ENCODE peak calls at places on chromosomes 3 and 15, in eight cellular contexts. C is occipital lobe; B is kidney tubule cell; P is mesendoderm; L is GM03348; A is stimulated activated CD8-positive, alpha-beta memory T cell treated with anti-CD3 and anti-CD28 coated beads, Interleukin-4, amount 100 ng/mL, for 1 hour; D is NCI-H446; U is LNCaP clone FGC. J is an unnamed sample.

GRCh38 chr15:80562033-80562432 is 133.1 kb upstream of the ABHD17C start:
- DNase-seq in C (no peak), B (no peak), P (no peak), L (no peak), A (no peak), D (no peak), U (no peak), J (no peak)

GRCh38 chr15:80701676-80702311 is 6.7 kb downstream of the ABHD17C start:
- DNase-seq in C (no peak), B (peak), P (no peak), L (no peak), A (no peak), D (no peak), U (no peak), J (no peak)

GRCh38 chr15:47614341-47614740 is 103.0 kb upstream of the SEMA6D start:
- DNase-seq in C (no peak), B (no peak), P (peak), L (no peak), A (no peak), D (no peak), U (no peak), J (no peak)

GRCh38 chr3:42095540-42095939 is 4.4 kb downstream of the TRAK1 start:
- DNase-seq in C (no peak), B (no peak), P (no peak), L (no peak), A (no peak), D (no peak), U (no peak), J (no peak)

GRCh38 chr3:172981407-172981983 is 159.5 kb downstream of the SPATA16 start:
- DNase-seq in C (no peak), B (no peak), P (no peak), L (no peak), A (no peak), D (no peak), U (no peak), J (no peak)

GRCh38 chr3:43632269-43632733 is 10.5 kb upstream of the ANO10 start:
- DNase-seq in C (no peak), B (peak), P (peak), L (peak), A (no peak), D (peak), U (no peak), J (no peak)

GRCh38 chr3:155334215-155334896 is 40.9 kb upstream of the STRIT1 start:
- DNase-seq in C (no peak), B (no peak), P (no peak), L (no peak), A (no peak), D (no peak), U (no peak), J (no peak)

GRCh38 chr15:57861805-57862586 is 155.5 kb downstream of the POLR2M start:
- DNase-seq in C (no peak), B (peak), P (no peak), L (peak), A (no peak), D (no peak), U (peak), J (no peak)

GRCh38 chr3:190378240-190378891 is 9.6 kb upstream of the CLDN16 start:
- DNase-seq in C (peak), B (peak), P (no peak), L (peak), A (no peak), D (no peak), U (peak), J (no peak)

GRCh38 chr15:60426870-60427528 is 29.2 kb upstream of the ANXA2 start:
- DNase-seq in C (no peak), B (peak), P (no peak), L (peak), A (no peak), D (no peak), U (no peak), J (no peak)

GRCh38 chr15:70236306-70237103 is 138.8 kb upstream of the TLE3 start:
- DNase-seq in C (no peak), B (peak), P (no peak), L (peak), A (no peak), D (no peak), U (no peak), J (peak)

GRCh38 chr3:127483005-127483641 is 107.4 kb downstream of the TPRA1 start:
- DNase-seq in C (no peak), B (no peak), P (no peak), L (no peak), A (no peak), D (no peak), U (no peak), J (peak)

GRCh38 chr3:134354612-134355275 is 19.5 kb downstream of the AMOTL2 start:
- DNase-seq in C (no peak), B (no peak), P (no peak), L (no peak), A (no peak), D (no peak), U (no peak), J (peak)

GRCh38 chr3:133408366-133408765 is 8.5 kb downstream of the BFSP2 start:
- DNase-seq in C (no peak), B (no peak), P (no peak), L (peak), A (no peak), D (no peak), U (no peak), J (no peak)

GRCh38 chr15:56631765-56632164 is 101.5 kb downstream of the ZNF280D start:
- DNase-seq in C (no peak), B (no peak), P (peak), L (no peak), A (no peak), D (no peak), U (no peak), J (no peak)

GRCh38 chr3:79491029-79491634 is 276.7 kb downstream of the ROBO1 start:
- DNase-seq in C (no peak), B (no peak), P (no peak), L (no peak), A (no peak), D (peak), U (no peak), J (no peak)

GRCh38 chr3:110015231-110015963 is 678.1 kb upstream of the DPPA4 start:
- DNase-seq in C (no peak), B (no peak), P (no peak), L (no peak), A (no peak), D (no peak), U (no peak), J (no peak)

GRCh38 chr3:31613131-31613626 is 80.5 kb downstream of the STT3B start:
- DNase-seq in C (no peak), B (no peak), P (no peak), L (no peak), A (no peak), D (no peak), U (no peak), J (no peak)

GRCh38 chr3:112132975-112133448 is at the start of gene GCSAM:
- DNase-seq in C (no peak), B (no peak), P (no peak), L (no peak), A (peak), D (no peak), U (no peak), J (no peak)

GRCh38 chr3:73546961-73547360 is 77.8 kb downstream of the PDZRN3 start:
- DNase-seq in C (no peak), B (peak), P (no peak), L (peak), A (no peak), D (no peak), U (no peak), J (no peak)

GRCh38 chr3:134029256-134029733 is 430 bp downstream of the SLCO2A1 start:
- DNase-seq in C (no peak), B (peak), P (peak), L (peak), A (no peak), D (no peak), U (no peak), J (no peak)

GRCh38 chr3:161108840-161109239 is 3.7 kb upstream of the B3GALNT1 start:
- DNase-seq in C (no peak), B (peak), P (no peak), L (peak), A (no peak), D (no peak), U (no peak), J (no peak)

GRCh38 chr3:19972056-19972455 is 25.2 kb downstream of the RAB5A start:
- DNase-seq in C (no peak), B (peak), P (peak), L (peak), A (no peak), D (no peak), U (peak), J (no peak)

GRCh38 chr3:3798641-3799113 is 554 bp upstream of the LRRN1 start:
- DNase-seq in C (peak), B (peak), P (peak), L (no peak), A (peak), D (no peak), U (no peak), J (peak)

GRCh38 chr3:61869378-61869777 is 308.0 kb downstream of the PTPRG start:
- DNase-seq in C (no peak), B (no peak), P (no peak), L (no peak), A (no peak), D (no peak), U (no peak), J (no peak)

GRCh38 chr15:64686130-64686735 is 89.2 kb downstream of the RBPMS2 start:
- DNase-seq in C (no peak), B (peak), P (peak), L (peak), A (no peak), D (peak), U (no peak), J (peak)

J was measured in endodermal cell.